ENCODE peak calls at places on chromosomes 13 and 19, in eight cellular contexts. Q is ascending aorta, V is transverse colon, Y is A673, J is fibroblast of villous mesenchyme, U is gastrocnemius medialis, G is GM06990, W is epithelial cell of esophagus. E is an unnamed sample.

GRCh38 chr19:18437481-18438330 is at the start of gene ISYNA1:
- DNase-seq in Q (no peak), V (peak), Y (peak), J (peak), U (no peak), G (peak), W (peak), E (peak)

GRCh38 chr19:31147234-31147633 is 202.0 kb downstream of the TSHZ3 start:
- DNase-seq in Q (no peak), V (no peak), Y (no peak), J (no peak), U (no peak), G (no peak), W (no peak), E (no peak)

GRCh38 chr13:105814219-105814901 is 721.1 kb downstream of the EFNB2 start:
- DNase-seq in Q (no peak), V (no peak), Y (no peak), J (no peak), U (no peak), G (no peak), W (peak), E (no peak)

GRCh38 chr19:17775245-17775927 is 19.6 kb upstream of the B3GNT3 start:
- DNase-seq in Q (no peak), V (peak), Y (no peak), J (peak), U (no peak), G (no peak), W (peak), E (no peak)

GRCh38 chr19:41933131-41933458 is 4.8 kb upstream of the ERFL start:
- DNase-seq in Q (no peak), V (no peak), Y (no peak), J (no peak), U (no peak), G (no peak), W (no peak), E (no peak)

GRCh38 chr13:30119476-30119875 is 187.9 kb downstream of the KATNAL1 start:
- DNase-seq in Q (no peak), V (peak), Y (peak), J (peak), U (no peak), G (no peak), W (peak), E (no peak)

GRCh38 chr13:50230365-50230978 is 215.2 kb downstream of the KCNRG start:
- DNase-seq in Q (no peak), V (no peak), Y (peak), J (peak), U (no peak), G (no peak), W (peak), E (no peak)

GRCh38 chr19:53812335-53812734 is 11.8 kb downstream of the NLRP12 start:
- DNase-seq in Q (no peak), V (no peak), Y (peak), J (no peak), U (no peak), G (no peak), W (no peak), E (no peak)

GRCh38 chr13:51793570-51794273 is 10.2 kb downstream of the DHRS12 start:
- DNase-seq in Q (no peak), V (no peak), Y (peak), J (peak), U (no peak), G (peak), W (peak), E (no peak)

GRCh38 chr13:113862766-113863510 is 938 bp downstream of the GAS6 start:
- DNase-seq in Q (no peak), V (peak), Y (no peak), J (peak), U (peak), G (no peak), W (peak), E (peak)

GRCh38 chr19:38634757-38635482 is 12.5 kb upstream of the ACTN4 start:
- DNase-seq in Q (no peak), V (peak), Y (peak), J (peak), U (no peak), G (peak), W (peak), E (peak)

GRCh38 chr19:16930753-16931152 is 42.0 kb downstream of the F2RL3 start:
- DNase-seq in Q (no peak), V (no peak), Y (no peak), J (no peak), U (no peak), G (no peak), W (no peak), E (no peak)

GRCh38 chr19:41541990-41542584 is 33.9 kb upstream of the CEACAM21 start:
- DNase-seq in Q (no peak), V (peak), Y (peak), J (peak), U (no peak), G (no peak), W (peak), E (no peak)

GRCh38 chr13:45196622-45197021 is 4.2 kb downstream of the KCTD4 start:
- DNase-seq in Q (no peak), V (no peak), Y (no peak), J (peak), U (no peak), G (no peak), W (peak), E (no peak)

GRCh38 chr13:104594801-104595200 is 1528.6 kb upstream of the SLC10A2 start:
- DNase-seq in Q (no peak), V (no peak), Y (no peak), J (no peak), U (no peak), G (no peak), W (no peak), E (no peak)

GRCh38 chr19:16420781-16421386 is 50.9 kb downstream of the EPS15L1 start:
- DNase-seq in Q (no peak), V (no peak), Y (no peak), J (peak), U (no peak), G (no peak), W (no peak), E (no peak)

GRCh38 chr19:31139871-31140505 is 209.2 kb downstream of the TSHZ3 start:
- DNase-seq in Q (no peak), V (no peak), Y (peak), J (peak), U (no peak), G (no peak), W (peak), E (no peak)

GRCh38 chr19:36213793-36214387 is 575 bp downstream of the ZNF565 start:
- DNase-seq in Q (peak), V (no peak), Y (no peak), J (no peak), U (no peak), G (no peak), W (peak), E (no peak)

GRCh38 chr19:10353793-10354391 is 14.5 kb upstream of the ICAM3 start:
- DNase-seq in Q (no peak), V (peak), Y (peak), J (peak), U (no peak), G (peak), W (peak), E (peak)

GRCh38 chr13:29594710-29595379 is 643 bp downstream of the SLC7A1 start:
- DNase-seq in Q (peak), V (peak), Y (peak), J (peak), U (no peak), G (peak), W (peak), E (peak)

GRCh38 chr19:2888739-2889224 is 11.9 kb upstream of the ZNF57 start:
- DNase-seq in Q (no peak), V (peak), Y (no peak), J (peak), U (no peak), G (no peak), W (peak), E (peak)

GRCh38 chr13:55777612-55778011 is 1363.1 kb upstream of the PRR20A start:
- DNase-seq in Q (no peak), V (no peak), Y (no peak), J (no peak), U (no peak), G (no peak), W (no peak), E (no peak)

GRCh38 chr13:79802389-79803140 is 321.6 kb downstream of the NDFIP2 start:
- DNase-seq in Q (no peak), V (no peak), Y (peak), J (no peak), U (no peak), G (no peak), W (no peak), E (no peak)

GRCh38 chr13:110465696-110466095 is 95.8 kb downstream of the RAB20 start:
- DNase-seq in Q (no peak), V (no peak), Y (no peak), J (no peak), U (no peak), G (no peak), W (no peak), E (no peak)

GRCh38 chr19:15759962-15760565 is 22.3 kb downstream of the OR10H3 start:
- DNase-seq in Q (no peak), V (peak), Y (no peak), J (no peak), U (no peak), G (no peak), W (no peak), E (no peak)

GRCh38 chr19:19817357-19817756 is 4.2 kb downstream of the ZNF506 start:
- DNase-seq in Q (no peak), V (no peak), Y (no peak), J (no peak), U (no peak), G (no peak), W (no peak), E (no peak)

GRCh38 chr13:113981611-113982295 is 7.9 kb upstream of the C13orf46 start:
- DNase-seq in Q (no peak), V (no peak), Y (no peak), J (no peak), U (no peak), G (no peak), W (no peak), E (no peak)

GRCh38 chr19:12790628-12791344 is 500 bp upstream of the JUNB start:
- DNase-seq in Q (no peak), V (no peak), Y (no peak), J (no peak), U (no peak), G (no peak), W (no peak), E (no peak)

GRCh38 chr13:99657848-99658265 is 156.6 kb downstream of the TM9SF2 start:
- DNase-seq in Q (no peak), V (no peak), Y (peak), J (peak), U (no peak), G (peak), W (no peak), E (no peak)

GRCh38 chr19:29878973-29879654 is 62.9 kb upstream of the URI1 start:
- DNase-seq in Q (no peak), V (no peak), Y (peak), J (no peak), U (peak), G (no peak), W (peak), E (no peak)

GRCh38 chr19:32018014-32018413 is 327.4 kb upstream of the ZNF507 start:
- DNase-seq in Q (no peak), V (peak), Y (peak), J (peak), U (no peak), G (no peak), W (peak), E (no peak)

GRCh38 chr19:54921082-54921481 is 15.1 kb downstream of the NCR1 start:
- DNase-seq in Q (no peak), V (no peak), Y (no peak), J (no peak), U (no peak), G (no peak), W (no peak), E (no peak)

GRCh38 chr19:47494729-47495128 is 10.7 kb upstream of the KPTN start:
- DNase-seq in Q (no peak), V (no peak), Y (no peak), J (no peak), U (no peak), G (no peak), W (no peak), E (no peak)

GRCh38 chr13:108268713-108269112 is 805 bp upstream of the TNFSF13B start:
- DNase-seq in Q (no peak), V (no peak), Y (peak), J (no peak), U (no peak), G (no peak), W (no peak), E (no peak)

GRCh38 chr19:2810141-2811091 is 9.3 kb upstream of the ZNF554 start:
- DNase-seq in Q (no peak), V (no peak), Y (no peak), J (no peak), U (no peak), G (no peak), W (no peak), E (no peak)

GRCh38 chr13:24680258-24680920 is at the start of gene ATP12A:
- DNase-seq in Q (no peak), V (peak), Y (peak), J (no peak), U (no peak), G (no peak), W (peak), E (peak)

GRCh38 chr19:2507109-2507508 is 31.2 kb downstream of the GADD45B start:
- DNase-seq in Q (no peak), V (peak), Y (peak), J (peak), U (no peak), G (no peak), W (peak), E (no peak)

GRCh38 chr19:9818175-9818733 is 625 bp downstream of the FBXL12 start:
- DNase-seq in Q (no peak), V (no peak), Y (no peak), J (no peak), U (no peak), G (no peak), W (no peak), E (no peak)

GRCh38 chr19:49056101-49056901 is 1.2 kb downstream of the CGB7 start:
- DNase-seq in Q (no peak), V (peak), Y (peak), J (peak), U (no peak), G (peak), W (peak), E (peak)
- TF ChIP-seq CTCF in Q (peak), V (peak), Y (peak), J (peak), U (peak), G (peak), W (peak), E (peak)

GRCh38 chr19:56832352-56832928 is 8.1 kb downstream of the PEG3 start:
- DNase-seq in Q (no peak), V (no peak), Y (no peak), J (no peak), U (no peak), G (no peak), W (no peak), E (no peak)
- TF ChIP-seq CTCF in Q (no peak), V (no peak), Y (no peak), J (no peak), U (no peak), G (no peak), W (no peak), E (no peak)

GRCh38 chr13:60312851-60313505 is 84.0 kb upstream of the TDRD3 start:
- DNase-seq in Q (no peak), V (no peak), Y (no peak), J (no peak), U (no peak), G (no peak), W (no peak), E (no peak)

DNA sequence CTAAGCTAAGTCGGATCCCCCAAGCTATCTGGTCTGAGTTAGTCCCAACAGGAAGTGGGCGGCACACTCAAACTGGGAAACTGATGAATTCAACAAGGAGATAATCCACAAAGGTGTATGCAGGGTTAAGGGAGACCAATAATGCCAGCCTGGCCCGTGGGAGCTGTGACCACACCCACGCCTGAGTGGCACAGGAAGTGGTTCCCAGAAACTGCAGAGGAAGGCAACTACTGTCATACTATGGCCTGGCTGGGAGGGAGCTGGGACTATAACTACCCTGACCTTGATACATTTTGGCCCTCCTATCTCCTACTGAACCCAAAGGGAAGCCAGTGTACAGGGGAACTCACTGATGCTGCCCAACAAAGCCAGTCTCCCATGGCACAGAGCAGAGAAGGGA is 85.5 kb upstream of the TDRD3 start:
- DNase-seq in Q (no peak), V (no peak), Y (no peak), J (no peak), U (no peak), G (no peak), W (no peak), E (no peak)
- TF ChIP-seq CTCF in Q (no peak), V (no peak), Y (no peak), J (no peak), U (no peak), G (no peak), W (no peak), E (no peak)

GRCh38 chr19:6952956-6953355 is 65.6 kb downstream of the ADGRE1 start:
- DNase-seq in Q (no peak), V (no peak), Y (no peak), J (no peak), U (no peak), G (no peak), W (no peak), E (no peak)
- TF ChIP-seq CTCF in Q (no peak), V (no peak), Y (no peak), J (no peak), U (no peak), G (no peak), W (no peak), E (no peak)

GRCh38 chr19:5651361-5651760 is 28.5 kb downstream of the SAFB start:
- DNase-seq in Q (no peak), V (no peak), Y (no peak), J (no peak), U (no peak), G (no peak), W (no peak), E (no peak)
- TF ChIP-seq CTCF in Q (no peak), V (no peak), Y (no peak), J (no peak), U (no peak), G (no peak), W (no peak), E (no peak)